ENCODE peak calls at places on chromosomes 1 and 21, in ten cellular contexts. One of them, this sample, is unnamed.

GRCh38 chr1:29450591-29450990 is 214.3 kb downstream of the PTPRU start:
- DNase-seq in uterus: no peak
- DNase-seq in CD4-positive, alpha-beta memory T cell: no peak
- DNase-seq in AG04450: no peak
- DNase-seq in tibial artery: no peak
- DNase-seq in esophagus squamous epithelium: no peak
- DNase-seq in heart right ventricle: no peak
- DNase-seq in HCT116: no peak
- DNase-seq in K562: no peak
- DNase-seq in CD8-positive, alpha-beta memory T cell: no peak
- DNase-seq in this sample: no peak

GRCh38 chr1:17204546-17205440 is at the start of gene PADI1:
- DNase-seq in uterus: no peak
- DNase-seq in CD4-positive, alpha-beta memory T cell: no peak
- DNase-seq in AG04450: no peak
- DNase-seq in tibial artery: no peak
- DNase-seq in esophagus squamous epithelium: no peak
- DNase-seq in heart right ventricle: no peak
- DNase-seq in HCT116: no peak
- DNase-seq in K562: no peak
- DNase-seq in CD8-positive, alpha-beta memory T cell: no peak
- DNase-seq in this sample: no peak

GRCh38 chr21:36790616-36791015 is 91.7 kb downstream of the SIM2 start:
- DNase-seq in uterus: no peak
- DNase-seq in CD4-positive, alpha-beta memory T cell: no peak
- DNase-seq in AG04450: no peak
- DNase-seq in tibial artery: no peak
- DNase-seq in esophagus squamous epithelium: no peak
- DNase-seq in heart right ventricle: no peak
- DNase-seq in HCT116: no peak
- DNase-seq in K562: no peak
- DNase-seq in CD8-positive, alpha-beta memory T cell: no peak
- DNase-seq in this sample: no peak

GRCh38 chr21:28431022-28431421 is 561.7 kb downstream of the LTN1 start:
- DNase-seq in uterus: no peak
- DNase-seq in CD4-positive, alpha-beta memory T cell: no peak
- DNase-seq in AG04450: no peak
- DNase-seq in tibial artery: no peak
- DNase-seq in esophagus squamous epithelium: no peak
- DNase-seq in heart right ventricle: no peak
- DNase-seq in HCT116: no peak
- DNase-seq in K562: no peak
- DNase-seq in CD8-positive, alpha-beta memory T cell: no peak
- DNase-seq in this sample: no peak

GRCh38 chr1:50750021-50750619 is 209.9 kb downstream of the FAF1 start:
- DNase-seq in uterus: no peak
- DNase-seq in CD4-positive, alpha-beta memory T cell: no peak
- DNase-seq in AG04450: no peak
- DNase-seq in tibial artery: no peak
- DNase-seq in esophagus squamous epithelium: no peak
- DNase-seq in heart right ventricle: no peak
- DNase-seq in HCT116: peak; percentile 10
- DNase-seq in K562: peak; percentile 36
- DNase-seq in CD8-positive, alpha-beta memory T cell: no peak
- DNase-seq in this sample: no peak

GRCh38 chr1:40432644-40433385 is 17.5 kb upstream of the ZFP69B start:
- DNase-seq in uterus: no peak
- DNase-seq in CD4-positive, alpha-beta memory T cell: no peak
- DNase-seq in AG04450: no peak
- DNase-seq in tibial artery: no peak
- DNase-seq in esophagus squamous epithelium: no peak
- DNase-seq in heart right ventricle: no peak
- DNase-seq in HCT116: no peak
- DNase-seq in K562: no peak
- DNase-seq in CD8-positive, alpha-beta memory T cell: no peak
- DNase-seq in this sample: no peak

GRCh38 chr1:176754663-176755062 is 291.7 kb downstream of the PAPPA2 start:
- DNase-seq in uterus: no peak
- DNase-seq in CD4-positive, alpha-beta memory T cell: no peak
- DNase-seq in AG04450: no peak
- DNase-seq in tibial artery: no peak
- DNase-seq in esophagus squamous epithelium: no peak
- DNase-seq in heart right ventricle: no peak
- DNase-seq in HCT116: no peak
- DNase-seq in K562: no peak
- DNase-seq in CD8-positive, alpha-beta memory T cell: no peak
- DNase-seq in this sample: no peak

GRCh38 chr1:29117381-29117780 is 6.3 kb downstream of the TMEM200B start:
- DNase-seq in uterus: no peak
- DNase-seq in CD4-positive, alpha-beta memory T cell: no peak
- DNase-seq in AG04450: no peak
- DNase-seq in tibial artery: no peak
- DNase-seq in esophagus squamous epithelium: no peak
- DNase-seq in heart right ventricle: no peak
- DNase-seq in HCT116: no peak
- DNase-seq in K562: no peak
- DNase-seq in CD8-positive, alpha-beta memory T cell: no peak
- DNase-seq in this sample: no peak

GRCh38 chr21:22881131-22881530 is 1882.9 kb downstream of the NCAM2 start:
- DNase-seq in uterus: no peak
- DNase-seq in CD4-positive, alpha-beta memory T cell: no peak
- DNase-seq in AG04450: no peak
- DNase-seq in tibial artery: no peak
- DNase-seq in esophagus squamous epithelium: no peak
- DNase-seq in heart right ventricle: no peak
- DNase-seq in HCT116: no peak
- DNase-seq in K562: no peak
- DNase-seq in CD8-positive, alpha-beta memory T cell: no peak
- DNase-seq in this sample: no peak

GRCh38 chr1:108000620-108001105 is 35.7 kb upstream of the VAV3 start:
- DNase-seq in uterus: peak; percentile 15
- DNase-seq in CD4-positive, alpha-beta memory T cell: no peak
- DNase-seq in AG04450: peak; percentile 2
- DNase-seq in tibial artery: no peak
- DNase-seq in esophagus squamous epithelium: no peak
- DNase-seq in heart right ventricle: peak; percentile 68
- DNase-seq in HCT116: no peak
- DNase-seq in K562: no peak
- DNase-seq in CD8-positive, alpha-beta memory T cell: no peak
- DNase-seq in this sample: no peak

GRCh38 chr1:6954596-6954995 is 169.3 kb downstream of the CAMTA1 start:
- DNase-seq in uterus: no peak
- DNase-seq in CD4-positive, alpha-beta memory T cell: no peak
- DNase-seq in AG04450: no peak
- DNase-seq in tibial artery: no peak
- DNase-seq in esophagus squamous epithelium: no peak
- DNase-seq in heart right ventricle: no peak
- DNase-seq in HCT116: no peak
- DNase-seq in K562: no peak
- DNase-seq in CD8-positive, alpha-beta memory T cell: no peak
- DNase-seq in this sample: no peak

GRCh38 chr1:84277343-84278059 is 24.0 kb upstream of the SAMD13 start:
- DNase-seq in uterus: no peak
- DNase-seq in CD4-positive, alpha-beta memory T cell: no peak
- DNase-seq in AG04450: no peak
- DNase-seq in tibial artery: no peak
- DNase-seq in esophagus squamous epithelium: no peak
- DNase-seq in heart right ventricle: no peak
- DNase-seq in HCT116: no peak
- DNase-seq in K562: no peak
- DNase-seq in CD8-positive, alpha-beta memory T cell: no peak
- DNase-seq in this sample: no peak

GRCh38 chr1:172885976-172886375 is 164.8 kb downstream of the TNFSF18 start:
- DNase-seq in uterus: no peak
- DNase-seq in CD4-positive, alpha-beta memory T cell: no peak
- DNase-seq in AG04450: no peak
- DNase-seq in tibial artery: no peak
- DNase-seq in esophagus squamous epithelium: no peak
- DNase-seq in heart right ventricle: no peak
- DNase-seq in HCT116: peak; percentile 91
- DNase-seq in K562: no peak
- DNase-seq in CD8-positive, alpha-beta memory T cell: no peak
- DNase-seq in this sample: no peak

GRCh38 chr1:172887162-172887561 is 163.6 kb downstream of the TNFSF18 start:
- DNase-seq in uterus: no peak
- DNase-seq in CD4-positive, alpha-beta memory T cell: no peak
- DNase-seq in AG04450: no peak
- DNase-seq in tibial artery: no peak
- DNase-seq in esophagus squamous epithelium: no peak
- DNase-seq in heart right ventricle: no peak
- DNase-seq in HCT116: no peak
- DNase-seq in K562: no peak
- DNase-seq in CD8-positive, alpha-beta memory T cell: no peak
- DNase-seq in this sample: no peak

GRCh38 chr1:172883387-172883791 is 167.4 kb downstream of the TNFSF18 start:
- DNase-seq in uterus: no peak
- DNase-seq in CD4-positive, alpha-beta memory T cell: no peak
- DNase-seq in AG04450: no peak
- DNase-seq in tibial artery: no peak
- DNase-seq in esophagus squamous epithelium: no peak
- DNase-seq in heart right ventricle: no peak
- DNase-seq in HCT116: no peak
- DNase-seq in K562: no peak
- DNase-seq in CD8-positive, alpha-beta memory T cell: no peak
- DNase-seq in this sample: no peak

GRCh38 chr1:172883844-172884243 is 166.9 kb downstream of the TNFSF18 start:
- DNase-seq in uterus: no peak
- DNase-seq in CD4-positive, alpha-beta memory T cell: no peak
- DNase-seq in AG04450: no peak
- DNase-seq in tibial artery: no peak
- DNase-seq in esophagus squamous epithelium: no peak
- DNase-seq in heart right ventricle: no peak
- DNase-seq in HCT116: no peak
- DNase-seq in K562: no peak
- DNase-seq in CD8-positive, alpha-beta memory T cell: no peak
- DNase-seq in this sample: no peak

GRCh38 chr1:172885411-172885810 is 165.3 kb downstream of the TNFSF18 start:
- DNase-seq in uterus: no peak
- DNase-seq in CD4-positive, alpha-beta memory T cell: no peak
- DNase-seq in AG04450: no peak
- DNase-seq in tibial artery: no peak
- DNase-seq in esophagus squamous epithelium: no peak
- DNase-seq in heart right ventricle: no peak
- DNase-seq in HCT116: no peak
- DNase-seq in K562: no peak
- DNase-seq in CD8-positive, alpha-beta memory T cell: no peak
- DNase-seq in this sample: no peak
- H3K27ac ChIP-seq in uterus: no peak overlapping the region
- H3K27ac ChIP-seq in CD4-positive, alpha-beta memory T cell: no peak overlapping the region
- H3K27ac ChIP-seq in AG04450: no peak overlapping the region
- H3K27ac ChIP-seq in tibial artery: no peak overlapping the region
- H3K27ac ChIP-seq in esophagus squamous epithelium: no peak overlapping the region
- H3K27ac ChIP-seq in heart right ventricle: no peak overlapping the region
- H3K27ac ChIP-seq in HCT116: peak overlapping the region; percentile 97
- H3K27ac ChIP-seq in K562: no peak overlapping the region
- H3K27ac ChIP-seq in CD8-positive, alpha-beta memory T cell: no peak overlapping the region
- H3K27ac ChIP-seq in this sample: no peak overlapping the region

DNA sequence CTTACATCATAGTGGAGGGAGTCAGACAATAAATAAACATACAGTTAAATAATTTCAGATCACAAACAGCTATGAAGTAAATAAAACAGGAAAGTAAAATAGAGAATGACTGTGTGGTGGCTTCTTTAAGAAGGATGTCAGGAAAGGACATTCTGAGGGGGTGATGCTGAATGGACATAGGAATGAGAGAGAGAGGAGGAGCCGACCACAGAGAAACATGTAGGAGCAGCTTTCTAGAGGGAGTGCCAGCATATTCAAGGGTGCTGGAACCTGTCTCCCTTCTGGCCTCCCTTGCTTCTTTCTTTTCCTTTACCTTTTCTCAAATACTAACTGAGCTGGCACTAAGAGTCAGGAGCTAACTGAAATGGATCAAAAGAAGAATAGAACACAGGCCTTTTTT is 20.5 kb upstream of the BCL10 start:
- DNase-seq in uterus: no peak
- DNase-seq in CD4-positive, alpha-beta memory T cell: no peak
- DNase-seq in AG04450: no peak
- DNase-seq in tibial artery: no peak
- DNase-seq in esophagus squamous epithelium: no peak
- DNase-seq in heart right ventricle: no peak
- DNase-seq in HCT116: no peak
- DNase-seq in K562: no peak
- DNase-seq in CD8-positive, alpha-beta memory T cell: no peak
- DNase-seq in this sample: no peak
- H3K4me3 ChIP-seq in uterus: no peak overlapping the region
- H3K4me3 ChIP-seq in CD4-positive, alpha-beta memory T cell: no peak overlapping the region
- H3K4me3 ChIP-seq in AG04450: no peak overlapping the region
- H3K4me3 ChIP-seq in tibial artery: no peak overlapping the region
- H3K4me3 ChIP-seq in esophagus squamous epithelium: no peak overlapping the region
- H3K4me3 ChIP-seq in heart right ventricle: no peak overlapping the region
- H3K4me3 ChIP-seq in HCT116: no peak overlapping the region
- H3K4me3 ChIP-seq in K562: no peak overlapping the region
- H3K4me3 ChIP-seq in CD8-positive, alpha-beta memory T cell: no peak overlapping the region
- H3K4me3 ChIP-seq in this sample: no peak overlapping the region

DNA sequence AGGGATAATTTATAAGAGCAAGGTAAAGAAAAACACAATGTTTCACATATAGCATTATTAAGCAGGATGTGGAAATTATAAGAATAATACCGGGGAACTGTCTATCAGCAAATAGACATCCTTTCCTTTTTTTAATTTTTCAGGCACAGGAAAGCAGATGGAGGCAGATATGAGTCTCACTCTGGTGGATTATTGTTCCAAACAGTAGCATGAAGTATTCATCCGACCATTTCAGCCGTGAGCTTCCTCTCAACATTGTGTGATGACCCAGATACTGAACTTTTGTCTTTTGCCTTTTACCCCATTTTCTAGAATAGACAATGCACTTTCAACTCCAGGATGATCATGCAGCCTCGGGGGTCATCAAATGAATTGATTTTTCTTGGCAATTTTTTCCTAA is 599.8 kb downstream of the ADGRL2 start:
- DNase-seq in uterus: no peak
- DNase-seq in CD4-positive, alpha-beta memory T cell: no peak
- DNase-seq in AG04450: no peak
- DNase-seq in tibial artery: no peak
- DNase-seq in esophagus squamous epithelium: no peak
- DNase-seq in heart right ventricle: no peak
- DNase-seq in HCT116: no peak
- DNase-seq in K562: no peak
- DNase-seq in CD8-positive, alpha-beta memory T cell: no peak
- DNase-seq in this sample: no peak
- H3K27me3 ChIP-seq in uterus: no peaks in the 10 kb centered on the region
- H3K27me3 ChIP-seq in CD4-positive, alpha-beta memory T cell: no peaks in the 10 kb centered on the region
- H3K27me3 ChIP-seq in AG04450: no peaks in the 10 kb centered on the region
- H3K27me3 ChIP-seq in tibial artery: no peaks in the 10 kb centered on the region
- H3K27me3 ChIP-seq in esophagus squamous epithelium: no peaks in the 10 kb centered on the region
- H3K27me3 ChIP-seq in heart right ventricle: no peaks in the 10 kb centered on the region
- H3K27me3 ChIP-seq in HCT116: no peaks in the 10 kb centered on the region
- H3K27me3 ChIP-seq in K562: no peaks in the 10 kb centered on the region
- H3K27me3 ChIP-seq in CD8-positive, alpha-beta memory T cell: no peaks in the 10 kb centered on the region
- H3K27me3 ChIP-seq in this sample: no peaks in the 10 kb centered on the region

DNA sequence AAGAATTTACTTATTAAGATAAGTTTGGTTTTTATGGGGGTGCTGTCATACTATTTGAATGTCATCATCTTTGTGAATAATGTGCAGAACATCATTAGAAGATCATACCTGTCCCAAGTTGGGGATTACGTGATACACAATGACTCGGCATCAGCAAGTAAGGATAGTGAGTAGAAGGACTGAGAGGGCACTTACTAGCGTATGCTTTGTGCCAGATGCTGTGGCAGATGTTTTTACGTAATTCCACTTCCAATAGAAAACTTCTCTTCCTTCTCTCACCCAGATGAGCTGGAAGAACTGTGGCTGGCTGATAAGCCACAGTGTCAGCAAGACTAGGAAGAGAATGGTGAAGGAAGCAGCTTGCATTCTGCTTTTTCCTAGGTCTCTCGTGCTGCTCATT is 28.1 kb upstream of the TGFB2 start:
- DNase-seq in uterus: no peak
- DNase-seq in CD4-positive, alpha-beta memory T cell: no peak
- DNase-seq in AG04450: no peak
- DNase-seq in tibial artery: no peak
- DNase-seq in esophagus squamous epithelium: no peak
- DNase-seq in heart right ventricle: no peak
- DNase-seq in HCT116: no peak
- DNase-seq in K562: peak; percentile 75
- DNase-seq in CD8-positive, alpha-beta memory T cell: no peak
- DNase-seq in this sample: no peak
- H3K27ac ChIP-seq in uterus: no peak overlapping the region
- H3K27ac ChIP-seq in CD4-positive, alpha-beta memory T cell: no peak overlapping the region
- H3K27ac ChIP-seq in AG04450: no peak overlapping the region
- H3K27ac ChIP-seq in tibial artery: no peak overlapping the region
- H3K27ac ChIP-seq in esophagus squamous epithelium: no peak overlapping the region
- H3K27ac ChIP-seq in heart right ventricle: no peak overlapping the region
- H3K27ac ChIP-seq in HCT116: no peak overlapping the region
- H3K27ac ChIP-seq in K562: peak overlapping the region; percentile 65
- H3K27ac ChIP-seq in CD8-positive, alpha-beta memory T cell: no peak overlapping the region
- H3K27ac ChIP-seq in this sample: no peak overlapping the region

This sample was measured in keratinocyte.